ENCODE peak calls at places on chromosomes 6 and 20, in ten cellular contexts. M is IMR-90, B is astrocyte of the spinal cord, I is AG04449, X is tibial nerve, R is fibroblast of mammary gland, Y is lung, Z is adipocyte, O is body of pancreas, W is endodermal cell. T is an unnamed sample.

GRCh38 chr6:89173634-89174033 is 27.8 kb downstream of the PM20D2 start:
- DNase-seq in M (no peak), B (no peak), I (no peak), X (no peak), R (no peak), Y (no peak), Z (no peak), O (no peak), W (no peak), T (no peak)

GRCh38 chr6:159929819-159930218 is 39.0 kb downstream of the MAS1 start:
- DNase-seq in M (no peak), B (no peak), I (no peak), X (no peak), R (no peak), Y (peak; percentile 44), Z (no peak), O (peak; percentile 55), W (no peak), T (no peak)

GRCh38 chr6:39003072-39003471 is 45.5 kb upstream of the GLP1R start:
- DNase-seq in M (no peak), B (no peak), I (no peak), X (no peak), R (no peak), Y (no peak), Z (no peak), O (no peak), W (peak; percentile 75), T (no peak)

GRCh38 chr6:157488635-157489226 is 107.7 kb downstream of the ZDHHC14 start:
- DNase-seq in M (no peak), B (no peak), I (no peak), X (no peak), R (no peak), Y (no peak), Z (no peak), O (no peak), W (peak; percentile 49), T (no peak)

GRCh38 chr20:57792386-57793095 is 82.7 kb upstream of the PMEPA1 start:
- DNase-seq in M (no peak), B (no peak), I (no peak), X (no peak), R (no peak), Y (no peak), Z (no peak), O (no peak), W (peak; percentile 42), T (no peak)

GRCh38 chr6:154852700-154853099 is 119.5 kb downstream of the SCAF8 start:
- DNase-seq in M (peak; percentile 84), B (peak; percentile 25), I (no peak), X (no peak), R (no peak), Y (no peak), Z (peak; percentile 52), O (no peak), W (no peak), T (no peak)

GRCh38 chr20:2653511-2654383 is 1.3 kb downstream of the NOP56 start:
- DNase-seq in M (no peak), B (no peak), I (no peak), X (no peak), R (peak; percentile 12), Y (no peak), Z (no peak), O (no peak), W (peak; percentile 37), T (no peak)

GRCh38 chr6:107267634-107268033 is 152.3 kb upstream of the BEND3 start:
- DNase-seq in M (no peak), B (no peak), I (no peak), X (no peak), R (no peak), Y (no peak), Z (no peak), O (no peak), W (no peak), T (no peak)

GRCh38 chr6:125406771-125407170 is 105.0 kb upstream of the HDDC2 start:
- DNase-seq in M (no peak), B (no peak), I (no peak), X (no peak), R (no peak), Y (no peak), Z (no peak), O (no peak), W (no peak), T (no peak)

GRCh38 chr20:20395856-20396600 is 28.1 kb downstream of the INSM1 start:
- DNase-seq in M (no peak), B (no peak), I (no peak), X (no peak), R (no peak), Y (no peak), Z (no peak), O (no peak), W (no peak), T (no peak)

GRCh38 chr6:46605091-46605797 is 47.4 kb downstream of the CYP39A1 start:
- DNase-seq in M (no peak), B (no peak), I (no peak), X (no peak), R (no peak), Y (no peak), Z (no peak), O (no peak), W (no peak), T (no peak)

GRCh38 chr20:37651932-37652331 is 41.9 kb upstream of the CTNNBL1 start:
- DNase-seq in M (no peak), B (no peak), I (no peak), X (no peak), R (peak; percentile 22), Y (peak; percentile 32), Z (peak; percentile 9), O (peak; percentile 38), W (peak; percentile 84), T (no peak)

GRCh38 chr20:63518946-63519764 is 1.4 kb upstream of the PPDPF start:
- DNase-seq in M (no peak), B (no peak), I (no peak), X (no peak), R (no peak), Y (no peak), Z (no peak), O (no peak), W (peak; percentile 69), T (no peak)

GRCh38 chr6:128259735-128260685 is 260.4 kb downstream of the PTPRK start:
- DNase-seq in M (no peak), B (no peak), I (no peak), X (no peak), R (no peak), Y (no peak), Z (peak; percentile 31), O (no peak), W (no peak), T (no peak)
- H3K4me3 ChIP-seq in M (no peak overlapping the region), B (no peak overlapping the region), I (no peak overlapping the region), X (no peak overlapping the region), R (no peak overlapping the region), Y (no peak overlapping the region), Z (peak overlapping the region; percentile 77), O (no peak overlapping the region), W (no peak overlapping the region), T (no peak overlapping the region)

GRCh38 chr20:49484180-49485140 is 2.0 kb upstream of the KCNB1 start:
- DNase-seq in M (peak; percentile 61), B (peak; percentile 62), I (peak; percentile 5), X (peak; percentile 67), R (peak; percentile 64), Y (peak; percentile 58), Z (peak; percentile 89), O (peak; percentile 80), W (peak; percentile 95), T (no peak)
- H3K4me3 ChIP-seq in M (peak overlapping the region; percentile 22), B (peak overlapping the region; percentile 22), I (peak overlapping the region; percentile 55), X (peak overlapping the region; percentile 24), R (no peak overlapping the region), Y (no peak overlapping the region), Z (peak overlapping the region; percentile 80), O (no peak overlapping the region), W (peak overlapping the region; percentile 79), T (peak overlapping the region; percentile 43)

GRCh38 chr6:32109114-32109764 is at the start of gene TNXB:
- DNase-seq in M (no peak), B (no peak), I (no peak), X (no peak), R (no peak), Y (no peak), Z (no peak), O (no peak), W (no peak), T (no peak)

GRCh38 chr6:32108094-32108627 is 977 bp downstream of the TNXB start:
- DNase-seq in M (peak; percentile 21), B (no peak), I (no peak), X (peak; percentile 77), R (peak; percentile 55), Y (no peak), Z (peak; percentile 69), O (peak; percentile 29), W (no peak), T (no peak)

GRCh38 chr6:32109765-32110160 is 625 bp upstream of the TNXB start:
- DNase-seq in M (no peak), B (no peak), I (no peak), X (no peak), R (no peak), Y (no peak), Z (no peak), O (no peak), W (no peak), T (no peak)

GRCh38 chr6:32107447-32107846 is 1.7 kb downstream of the TNXB start:
- DNase-seq in M (no peak), B (no peak), I (no peak), X (no peak), R (no peak), Y (no peak), Z (no peak), O (no peak), W (no peak), T (no peak)

DNA sequence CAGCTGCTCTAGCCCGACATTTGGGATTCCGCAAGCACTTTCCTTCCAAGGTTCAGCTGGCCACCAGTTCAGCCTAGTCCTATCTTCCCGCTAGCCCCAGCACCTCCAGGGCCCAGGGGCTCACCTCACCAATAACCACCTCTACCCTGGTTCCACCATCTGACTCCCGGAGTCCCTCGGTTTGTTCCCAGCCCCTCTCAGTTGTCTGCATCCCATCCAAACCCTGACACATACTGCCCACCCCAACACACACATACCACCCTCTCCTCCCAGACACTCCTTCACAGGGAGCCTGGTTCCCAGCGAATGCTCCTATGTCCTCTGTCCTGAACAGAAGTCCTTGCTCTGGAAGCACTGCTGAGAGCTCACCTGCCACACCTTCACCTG is 418 bp downstream of the TNXB start:
- DNase-seq in M (no peak), B (no peak), I (no peak), X (no peak), R (no peak), Y (no peak), Z (no peak), O (no peak), W (no peak), T (no peak)
- H3K4me3 ChIP-seq in M (no peak overlapping the region), B (no peak overlapping the region), I (no peak overlapping the region), X (peak overlapping the region; percentile 28), R (no peak overlapping the region), Y (peak overlapping the region; percentile 49), Z (peak overlapping the region; percentile 77), O (no peak overlapping the region), W (no peak overlapping the region), T (no peak overlapping the region)

DNA sequence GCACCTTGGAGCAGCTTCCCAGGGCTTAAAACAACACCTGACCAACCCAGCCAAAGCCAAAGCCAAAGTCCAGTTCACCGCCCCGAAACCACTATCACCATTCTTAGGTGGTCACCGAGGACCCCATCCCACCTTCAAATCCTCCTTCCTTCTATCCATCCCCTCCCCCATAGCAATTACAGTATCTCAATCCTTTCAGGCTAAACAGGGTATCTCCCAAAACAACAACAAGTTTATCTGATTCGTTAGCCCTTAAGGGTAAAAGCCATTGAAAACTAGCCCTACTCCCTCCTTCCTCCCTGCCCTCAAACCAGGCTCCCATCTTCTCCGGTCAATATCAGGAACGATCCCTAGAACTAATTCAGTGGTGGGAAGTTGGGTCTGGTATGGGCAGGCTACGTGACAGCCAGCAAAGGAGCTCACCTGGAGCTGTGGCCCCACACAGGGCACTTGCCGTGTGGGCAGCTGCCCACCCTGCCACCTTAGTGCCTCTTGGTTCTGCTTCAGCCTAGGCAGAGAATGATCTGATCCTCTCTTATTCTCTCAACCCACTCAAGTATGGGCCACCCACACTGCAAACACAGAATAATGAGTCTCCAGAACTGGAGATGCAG is 2.0 kb downstream of the ARHGAP18 start:
- DNase-seq in M (no peak), B (no peak), I (no peak), X (no peak), R (no peak), Y (no peak), Z (no peak), O (no peak), W (no peak), T (no peak)
- H3K4me3 ChIP-seq in M (no peak overlapping the region), B (peak overlapping the region; percentile 78), I (peak overlapping the region; percentile 86), X (no peak overlapping the region), R (peak overlapping the region; percentile 83), Y (peak overlapping the region; percentile 55), Z (peak overlapping the region; percentile 88), O (no peak overlapping the region), W (peak overlapping the region; percentile 89), T (peak overlapping the region; percentile 68)